ENCODE peak calls at places on chromosomes 3 and 15, in nine cellular contexts. One of them, this sample, is unnamed.

GRCh38 chr3:42500091-42500490 is 2.4 kb upstream of the VIPR1 start:
- DNase-seq in GM20000: no peak
- DNase-seq in pons: no peak
- DNase-seq in CD4-positive, alpha-beta T cell: no peak
- DNase-seq in NCI-H1694: no peak
- DNase-seq in NCI-H2081 treated with DMSO at 0.1 percent for 48 hours: no peak
- DNase-seq in Calu3: no peak
- DNase-seq in activated T-helper 1 cell treated with anti-CD3 and anti-CD28 coated beads, Interleukin-12 subunit alpha, Interleukin-12 subunit beta, Interleukin-2, Interleukin-4 antibody, amounts not matched to agents 30 ng/mL and 10 ng/mL and 1 ng/mL, durations not matched to agents 14 hours and 24 hours and 36 hours: no peak
- DNase-seq in H7: no peak
- DNase-seq in this sample: no peak

GRCh38 chr3:139894638-139894989 is 40.4 kb upstream of the CLSTN2 start:
- DNase-seq in CD4-positive, alpha-beta T cell: no peak
- DNase-seq in NCI-H2081 treated with DMSO at 0.1 percent for 48 hours: no peak
- DNase-seq in activated T-helper 1 cell treated with anti-CD3 and anti-CD28 coated beads, Interleukin-12 subunit alpha, Interleukin-12 subunit beta, Interleukin-2, Interleukin-4 antibody, amounts not matched to agents 30 ng/mL and 10 ng/mL and 1 ng/mL, durations not matched to agents 14 hours and 24 hours and 36 hours: no peak
- DNase-seq in GM20000: no peak
- DNase-seq in pons: no peak
- DNase-seq in Calu3: no peak
- DNase-seq in NCI-H1694: no peak
- DNase-seq in H7: no peak
- DNase-seq in this sample: no peak

GRCh38 chr3:188061133-188061532 is 92.8 kb upstream of the LPP start:
- DNase-seq in GM20000: no peak
- DNase-seq in pons: no peak
- DNase-seq in Calu3: peak
- DNase-seq in NCI-H1694: no peak
- DNase-seq in activated T-helper 1 cell treated with anti-CD3 and anti-CD28 coated beads, Interleukin-12 subunit alpha, Interleukin-12 subunit beta, Interleukin-2, Interleukin-4 antibody, amounts not matched to agents 30 ng/mL and 10 ng/mL and 1 ng/mL, durations not matched to agents 14 hours and 24 hours and 36 hours: peak
- DNase-seq in H7: no peak
- DNase-seq in NCI-H2081 treated with DMSO at 0.1 percent for 48 hours: no peak
- DNase-seq in CD4-positive, alpha-beta T cell: peak
- DNase-seq in this sample: peak

GRCh38 chr15:60528530-60528929 is 49.6 kb upstream of the ICE2 start:
- DNase-seq in Calu3: no peak
- DNase-seq in activated T-helper 1 cell treated with anti-CD3 and anti-CD28 coated beads, Interleukin-12 subunit alpha, Interleukin-12 subunit beta, Interleukin-2, Interleukin-4 antibody, amounts not matched to agents 30 ng/mL and 10 ng/mL and 1 ng/mL, durations not matched to agents 14 hours and 24 hours and 36 hours: no peak
- DNase-seq in NCI-H1694: no peak
- DNase-seq in CD4-positive, alpha-beta T cell: no peak
- DNase-seq in NCI-H2081 treated with DMSO at 0.1 percent for 48 hours: no peak
- DNase-seq in GM20000: peak
- DNase-seq in H7: no peak
- DNase-seq in pons: no peak
- DNase-seq in this sample: peak

GRCh38 chr15:26889298-26889898 is 22.5 kb downstream of the GABRA5 start:
- DNase-seq in activated T-helper 1 cell treated with anti-CD3 and anti-CD28 coated beads, Interleukin-12 subunit alpha, Interleukin-12 subunit beta, Interleukin-2, Interleukin-4 antibody, amounts not matched to agents 30 ng/mL and 10 ng/mL and 1 ng/mL, durations not matched to agents 14 hours and 24 hours and 36 hours: no peak
- DNase-seq in NCI-H2081 treated with DMSO at 0.1 percent for 48 hours: peak
- DNase-seq in NCI-H1694: peak
- DNase-seq in H7: peak
- DNase-seq in CD4-positive, alpha-beta T cell: peak
- DNase-seq in pons: peak
- DNase-seq in GM20000: peak
- DNase-seq in Calu3: peak
- DNase-seq in this sample: peak

GRCh38 chr3:65352951-65353350 is 665.2 kb upstream of the ADAMTS9 start:
- DNase-seq in NCI-H1694: no peak
- DNase-seq in H7: no peak
- DNase-seq in GM20000: no peak
- DNase-seq in Calu3: no peak
- DNase-seq in NCI-H2081 treated with DMSO at 0.1 percent for 48 hours: no peak
- DNase-seq in pons: no peak
- DNase-seq in CD4-positive, alpha-beta T cell: no peak
- DNase-seq in activated T-helper 1 cell treated with anti-CD3 and anti-CD28 coated beads, Interleukin-12 subunit alpha, Interleukin-12 subunit beta, Interleukin-2, Interleukin-4 antibody, amounts not matched to agents 30 ng/mL and 10 ng/mL and 1 ng/mL, durations not matched to agents 14 hours and 24 hours and 36 hours: no peak
- DNase-seq in this sample: no peak

GRCh38 chr3:147191795-147192385 is 214.5 kb downstream of the ZIC4 start:
- DNase-seq in Calu3: peak
- DNase-seq in activated T-helper 1 cell treated with anti-CD3 and anti-CD28 coated beads, Interleukin-12 subunit alpha, Interleukin-12 subunit beta, Interleukin-2, Interleukin-4 antibody, amounts not matched to agents 30 ng/mL and 10 ng/mL and 1 ng/mL, durations not matched to agents 14 hours and 24 hours and 36 hours: no peak
- DNase-seq in NCI-H2081 treated with DMSO at 0.1 percent for 48 hours: no peak
- DNase-seq in NCI-H1694: peak
- DNase-seq in H7: peak
- DNase-seq in GM20000: peak
- DNase-seq in CD4-positive, alpha-beta T cell: no peak
- DNase-seq in pons: peak
- DNase-seq in this sample: peak

GRCh38 chr3:139811331-139811730 is 123.7 kb upstream of the CLSTN2 start:
- DNase-seq in GM20000: no peak
- DNase-seq in H7: no peak
- DNase-seq in Calu3: no peak
- DNase-seq in CD4-positive, alpha-beta T cell: no peak
- DNase-seq in NCI-H2081 treated with DMSO at 0.1 percent for 48 hours: no peak
- DNase-seq in activated T-helper 1 cell treated with anti-CD3 and anti-CD28 coated beads, Interleukin-12 subunit alpha, Interleukin-12 subunit beta, Interleukin-2, Interleukin-4 antibody, amounts not matched to agents 30 ng/mL and 10 ng/mL and 1 ng/mL, durations not matched to agents 14 hours and 24 hours and 36 hours: no peak
- DNase-seq in pons: no peak
- DNase-seq in NCI-H1694: no peak
- DNase-seq in this sample: no peak

GRCh38 chr3:129046037-129046731 is 14.4 kb upstream of the GP9 start:
- DNase-seq in NCI-H1694: no peak
- DNase-seq in CD4-positive, alpha-beta T cell: peak
- DNase-seq in NCI-H2081 treated with DMSO at 0.1 percent for 48 hours: no peak
- DNase-seq in H7: peak
- DNase-seq in pons: no peak
- DNase-seq in GM20000: no peak
- DNase-seq in Calu3: no peak
- DNase-seq in activated T-helper 1 cell treated with anti-CD3 and anti-CD28 coated beads, Interleukin-12 subunit alpha, Interleukin-12 subunit beta, Interleukin-2, Interleukin-4 antibody, amounts not matched to agents 30 ng/mL and 10 ng/mL and 1 ng/mL, durations not matched to agents 14 hours and 24 hours and 36 hours: no peak
- DNase-seq in this sample: no peak

GRCh38 chr3:62186967-62187366 is 186.4 kb downstream of the FEZF2 start:
- DNase-seq in NCI-H1694: no peak
- DNase-seq in NCI-H2081 treated with DMSO at 0.1 percent for 48 hours: no peak
- DNase-seq in H7: peak
- DNase-seq in Calu3: no peak
- DNase-seq in GM20000: no peak
- DNase-seq in CD4-positive, alpha-beta T cell: no peak
- DNase-seq in pons: no peak
- DNase-seq in activated T-helper 1 cell treated with anti-CD3 and anti-CD28 coated beads, Interleukin-12 subunit alpha, Interleukin-12 subunit beta, Interleukin-2, Interleukin-4 antibody, amounts not matched to agents 30 ng/mL and 10 ng/mL and 1 ng/mL, durations not matched to agents 14 hours and 24 hours and 36 hours: no peak
- DNase-seq in this sample: peak

GRCh38 chr3:135779590-135780235 is 185.8 kb upstream of the PPP2R3A start:
- DNase-seq in activated T-helper 1 cell treated with anti-CD3 and anti-CD28 coated beads, Interleukin-12 subunit alpha, Interleukin-12 subunit beta, Interleukin-2, Interleukin-4 antibody, amounts not matched to agents 30 ng/mL and 10 ng/mL and 1 ng/mL, durations not matched to agents 14 hours and 24 hours and 36 hours: no peak
- DNase-seq in GM20000: no peak
- DNase-seq in CD4-positive, alpha-beta T cell: no peak
- DNase-seq in pons: no peak
- DNase-seq in NCI-H2081 treated with DMSO at 0.1 percent for 48 hours: no peak
- DNase-seq in Calu3: no peak
- DNase-seq in H7: no peak
- DNase-seq in NCI-H1694: no peak
- DNase-seq in this sample: no peak

GRCh38 chr15:74396146-74396438 is 28.6 kb upstream of the CYP11A1 start:
- DNase-seq in activated T-helper 1 cell treated with anti-CD3 and anti-CD28 coated beads, Interleukin-12 subunit alpha, Interleukin-12 subunit beta, Interleukin-2, Interleukin-4 antibody, amounts not matched to agents 30 ng/mL and 10 ng/mL and 1 ng/mL, durations not matched to agents 14 hours and 24 hours and 36 hours: no peak
- DNase-seq in GM20000: no peak
- DNase-seq in pons: no peak
- DNase-seq in NCI-H2081 treated with DMSO at 0.1 percent for 48 hours: no peak
- DNase-seq in NCI-H1694: no peak
- DNase-seq in H7: no peak
- DNase-seq in Calu3: no peak
- DNase-seq in CD4-positive, alpha-beta T cell: no peak
- DNase-seq in this sample: no peak

GRCh38 chr3:16079519-16079918 is 95.0 kb upstream of the GALNT15 start:
- DNase-seq in GM20000: no peak
- DNase-seq in CD4-positive, alpha-beta T cell: no peak
- DNase-seq in activated T-helper 1 cell treated with anti-CD3 and anti-CD28 coated beads, Interleukin-12 subunit alpha, Interleukin-12 subunit beta, Interleukin-2, Interleukin-4 antibody, amounts not matched to agents 30 ng/mL and 10 ng/mL and 1 ng/mL, durations not matched to agents 14 hours and 24 hours and 36 hours: no peak
- DNase-seq in NCI-H1694: no peak
- DNase-seq in H7: no peak
- DNase-seq in Calu3: no peak
- DNase-seq in NCI-H2081 treated with DMSO at 0.1 percent for 48 hours: no peak
- DNase-seq in pons: no peak
- DNase-seq in this sample: no peak

GRCh38 chr15:67914537-67915373 is 74.9 kb upstream of the RNU6-1 start:
- DNase-seq in GM20000: no peak
- DNase-seq in pons: peak
- DNase-seq in CD4-positive, alpha-beta T cell: no peak
- DNase-seq in NCI-H1694: no peak
- DNase-seq in H7: peak
- DNase-seq in activated T-helper 1 cell treated with anti-CD3 and anti-CD28 coated beads, Interleukin-12 subunit alpha, Interleukin-12 subunit beta, Interleukin-2, Interleukin-4 antibody, amounts not matched to agents 30 ng/mL and 10 ng/mL and 1 ng/mL, durations not matched to agents 14 hours and 24 hours and 36 hours: no peak
- DNase-seq in NCI-H2081 treated with DMSO at 0.1 percent for 48 hours: no peak
- DNase-seq in Calu3: peak
- DNase-seq in this sample: no peak

GRCh38 chr3:14925729-14926591 is 21.4 kb upstream of the NR2C2 start:
- DNase-seq in GM20000: peak
- DNase-seq in activated T-helper 1 cell treated with anti-CD3 and anti-CD28 coated beads, Interleukin-12 subunit alpha, Interleukin-12 subunit beta, Interleukin-2, Interleukin-4 antibody, amounts not matched to agents 30 ng/mL and 10 ng/mL and 1 ng/mL, durations not matched to agents 14 hours and 24 hours and 36 hours: no peak
- DNase-seq in CD4-positive, alpha-beta T cell: no peak
- DNase-seq in Calu3: peak
- DNase-seq in NCI-H1694: peak
- DNase-seq in H7: peak
- DNase-seq in NCI-H2081 treated with DMSO at 0.1 percent for 48 hours: no peak
- DNase-seq in pons: peak
- DNase-seq in this sample: peak

GRCh38 chr15:99651023-99651807 is 82.0 kb downstream of the LYSMD4 start:
- DNase-seq in NCI-H2081 treated with DMSO at 0.1 percent for 48 hours: no peak
- DNase-seq in pons: no peak
- DNase-seq in activated T-helper 1 cell treated with anti-CD3 and anti-CD28 coated beads, Interleukin-12 subunit alpha, Interleukin-12 subunit beta, Interleukin-2, Interleukin-4 antibody, amounts not matched to agents 30 ng/mL and 10 ng/mL and 1 ng/mL, durations not matched to agents 14 hours and 24 hours and 36 hours: no peak
- DNase-seq in GM20000: no peak
- DNase-seq in NCI-H1694: no peak
- DNase-seq in CD4-positive, alpha-beta T cell: no peak
- DNase-seq in Calu3: no peak
- DNase-seq in H7: no peak
- DNase-seq in this sample: no peak

GRCh38 chr3:135844381-135844780 is 121.1 kb upstream of the PPP2R3A start:
- DNase-seq in H7: no peak
- DNase-seq in Calu3: no peak
- DNase-seq in activated T-helper 1 cell treated with anti-CD3 and anti-CD28 coated beads, Interleukin-12 subunit alpha, Interleukin-12 subunit beta, Interleukin-2, Interleukin-4 antibody, amounts not matched to agents 30 ng/mL and 10 ng/mL and 1 ng/mL, durations not matched to agents 14 hours and 24 hours and 36 hours: no peak
- DNase-seq in NCI-H2081 treated with DMSO at 0.1 percent for 48 hours: no peak
- DNase-seq in CD4-positive, alpha-beta T cell: no peak
- DNase-seq in NCI-H1694: no peak
- DNase-seq in pons: no peak
- DNase-seq in GM20000: no peak
- DNase-seq in this sample: no peak

GRCh38 chr15:41774873-41775417 is 661 bp downstream of the MAPKBP1 start:
- DNase-seq in GM20000: no peak
- DNase-seq in activated T-helper 1 cell treated with anti-CD3 and anti-CD28 coated beads, Interleukin-12 subunit alpha, Interleukin-12 subunit beta, Interleukin-2, Interleukin-4 antibody, amounts not matched to agents 30 ng/mL and 10 ng/mL and 1 ng/mL, durations not matched to agents 14 hours and 24 hours and 36 hours: no peak
- DNase-seq in H7: no peak
- DNase-seq in NCI-H2081 treated with DMSO at 0.1 percent for 48 hours: no peak
- DNase-seq in NCI-H1694: no peak
- DNase-seq in pons: no peak
- DNase-seq in Calu3: no peak
- DNase-seq in CD4-positive, alpha-beta T cell: no peak
- DNase-seq in this sample: no peak

GRCh38 chr3:152835311-152836102 is 576 bp downstream of the P2RY1 start:
- DNase-seq in H7: peak
- DNase-seq in Calu3: peak
- DNase-seq in CD4-positive, alpha-beta T cell: no peak
- DNase-seq in NCI-H1694: no peak
- DNase-seq in GM20000: peak
- DNase-seq in NCI-H2081 treated with DMSO at 0.1 percent for 48 hours: no peak
- DNase-seq in activated T-helper 1 cell treated with anti-CD3 and anti-CD28 coated beads, Interleukin-12 subunit alpha, Interleukin-12 subunit beta, Interleukin-2, Interleukin-4 antibody, amounts not matched to agents 30 ng/mL and 10 ng/mL and 1 ng/mL, durations not matched to agents 14 hours and 24 hours and 36 hours: no peak
- DNase-seq in pons: peak
- DNase-seq in this sample: peak

GRCh38 chr3:39423571-39423970 is 17.1 kb downstream of the RPSA start:
- DNase-seq in activated T-helper 1 cell treated with anti-CD3 and anti-CD28 coated beads, Interleukin-12 subunit alpha, Interleukin-12 subunit beta, Interleukin-2, Interleukin-4 antibody, amounts not matched to agents 30 ng/mL and 10 ng/mL and 1 ng/mL, durations not matched to agents 14 hours and 24 hours and 36 hours: no peak
- DNase-seq in GM20000: no peak
- DNase-seq in H7: no peak
- DNase-seq in CD4-positive, alpha-beta T cell: no peak
- DNase-seq in NCI-H2081 treated with DMSO at 0.1 percent for 48 hours: no peak
- DNase-seq in NCI-H1694: no peak
- DNase-seq in pons: no peak
- DNase-seq in Calu3: no peak
- DNase-seq in this sample: no peak

GRCh38 chr3:39407773-39408492 is 1.4 kb downstream of the RPSA start:
- DNase-seq in activated T-helper 1 cell treated with anti-CD3 and anti-CD28 coated beads, Interleukin-12 subunit alpha, Interleukin-12 subunit beta, Interleukin-2, Interleukin-4 antibody, amounts not matched to agents 30 ng/mL and 10 ng/mL and 1 ng/mL, durations not matched to agents 14 hours and 24 hours and 36 hours: no peak
- DNase-seq in GM20000: no peak
- DNase-seq in pons: no peak
- DNase-seq in NCI-H2081 treated with DMSO at 0.1 percent for 48 hours: no peak
- DNase-seq in CD4-positive, alpha-beta T cell: no peak
- DNase-seq in Calu3: no peak
- DNase-seq in NCI-H1694: no peak
- DNase-seq in H7: no peak
- DNase-seq in this sample: no peak

GRCh38 chr3:196321162-196321561 is 3.1 kb upstream of the DYNLT2B start:
- DNase-seq in activated T-helper 1 cell treated with anti-CD3 and anti-CD28 coated beads, Interleukin-12 subunit alpha, Interleukin-12 subunit beta, Interleukin-2, Interleukin-4 antibody, amounts not matched to agents 30 ng/mL and 10 ng/mL and 1 ng/mL, durations not matched to agents 14 hours and 24 hours and 36 hours: no peak
- DNase-seq in pons: peak
- DNase-seq in CD4-positive, alpha-beta T cell: no peak
- DNase-seq in NCI-H2081 treated with DMSO at 0.1 percent for 48 hours: no peak
- DNase-seq in GM20000: no peak
- DNase-seq in Calu3: no peak
- DNase-seq in NCI-H1694: no peak
- DNase-seq in H7: no peak
- DNase-seq in this sample: no peak

This sample was measured in GM12865.